ENCODE peak calls at places on chromosomes 1 and 21, in four cellular contexts. L is cardiac muscle cell; P is breast epithelium; H is naive thymus-derived CD4-positive, alpha-beta T cell. N is an unnamed sample. For H3K4me1, the result is how much of the 10 kb centered on the place peaks cover.

GRCh38 chr1:62131093-62131725 is 63.4 kb upstream of the L1TD1 start:
- DNase-seq in L (peak), P (no peak), H (peak), N (no peak)

GRCh38 chr21:45250272-45250671 is 37.4 kb downstream of the POFUT2 start:
- DNase-seq in L (no peak), P (no peak), H (no peak), N (no peak)

GRCh38 chr1:20361805-20362381 is 71.2 kb downstream of the VWA5B1 start:
- DNase-seq in P (no peak), L (peak), H (no peak), N (peak)

GRCh38 chr1:180218806-180219765 is 11.0 kb upstream of the LHX4 start:
- DNase-seq in L (no peak), P (no peak), H (no peak), N (no peak)

GRCh38 chr1:110084226-110085078 is 14.0 kb upstream of the ALX3 start:
- DNase-seq in L (peak), P (no peak), H (no peak), N (peak)

GRCh38 chr1:200213392-200213791 is 185.9 kb downstream of the NR5A2 start:
- DNase-seq in H (no peak), P (no peak), L (no peak), N (peak)

GRCh38 chr1:89771991-89772560 is 48.8 kb upstream of the LRRC8D start:
- DNase-seq in P (no peak), H (no peak), L (no peak), N (no peak)

GRCh38 chr1:6133146-6133895 is 46.8 kb downstream of the CHD5 start:
- DNase-seq in L (no peak), P (no peak), H (no peak), N (no peak)

GRCh38 chr21:25466470-25466869 is 140.8 kb downstream of the MRPL39 start:
- DNase-seq in H (no peak), P (no peak), L (no peak), N (no peak)

GRCh38 chr1:33682371-33682770 is 181.5 kb upstream of the HMGB4 start:
- DNase-seq in L (no peak), P (no peak), H (no peak), N (no peak)

GRCh38 chr1:212752256-212752933 is 39.2 kb downstream of the NSL1 start:
- DNase-seq in P (no peak), H (no peak), L (peak), N (no peak)

GRCh38 chr1:116515702-116516101 is 55.1 kb downstream of the CD58 start:
- DNase-seq in P (no peak), L (no peak), H (no peak), N (no peak)

DNA sequence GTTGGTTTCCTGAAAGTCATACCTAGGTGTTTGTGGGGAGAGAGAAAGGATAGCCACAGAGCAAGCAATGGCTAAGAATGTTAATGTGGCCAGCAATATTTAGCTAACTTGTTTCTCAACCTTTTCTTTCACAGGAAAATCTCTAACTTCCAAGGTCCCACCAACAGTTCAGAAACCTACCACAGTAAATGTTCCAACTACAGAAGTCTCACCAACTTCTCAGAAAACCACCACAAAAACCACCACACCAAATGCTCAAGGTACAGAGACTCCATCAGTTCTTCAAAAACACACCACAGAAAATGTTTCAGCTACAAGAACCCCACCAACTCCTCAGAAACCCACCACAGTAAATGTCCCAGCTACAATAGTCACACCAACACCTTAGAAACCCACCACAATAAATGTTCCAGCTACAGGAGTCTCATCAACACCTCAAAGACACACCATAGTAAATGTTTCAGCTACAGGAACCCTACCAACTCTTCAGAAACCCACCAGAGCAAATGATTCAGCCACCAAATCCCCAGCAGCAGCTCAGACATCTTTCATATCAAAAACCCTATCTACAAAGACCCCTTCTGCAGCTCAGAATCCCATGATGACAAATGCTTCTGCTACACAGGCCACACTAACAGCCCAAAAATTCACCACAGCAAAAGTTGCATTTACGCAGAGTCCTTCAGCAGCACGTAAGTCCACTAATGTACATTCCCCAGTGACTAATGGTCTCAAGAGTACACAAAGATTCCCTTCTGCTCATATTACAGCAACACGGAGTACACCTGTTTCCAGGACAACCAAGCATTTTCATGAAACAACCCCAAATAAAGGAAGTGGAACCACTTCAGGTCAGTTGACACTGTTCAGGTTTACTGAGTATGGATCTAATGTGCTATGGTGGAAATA is 15.3 kb downstream of the CD55 start:
- DNase-seq in H (peak), P (no peak), L (no peak), N (no peak)
- H3K4me1 ChIP-seq in H (under half), P (under half), L (under half), N (under half)

GRCh38 chr1:84603223-84603622 is 29.0 kb upstream of the CTBS start:
- DNase-seq in H (no peak), P (no peak), L (peak), N (no peak)

GRCh38 chr1:84600796-84601195 is 26.6 kb upstream of the CTBS start:
- DNase-seq in H (no peak), P (no peak), L (no peak), N (no peak)

GRCh38 chr1:84605157-84605556 is 30.9 kb upstream of the CTBS start:
- DNase-seq in H (no peak), P (no peak), L (no peak), N (no peak)

GRCh38 chr1:84606977-84607376 is 32.7 kb upstream of the CTBS start:
- DNase-seq in P (no peak), L (no peak), H (no peak), N (no peak)

DNA sequence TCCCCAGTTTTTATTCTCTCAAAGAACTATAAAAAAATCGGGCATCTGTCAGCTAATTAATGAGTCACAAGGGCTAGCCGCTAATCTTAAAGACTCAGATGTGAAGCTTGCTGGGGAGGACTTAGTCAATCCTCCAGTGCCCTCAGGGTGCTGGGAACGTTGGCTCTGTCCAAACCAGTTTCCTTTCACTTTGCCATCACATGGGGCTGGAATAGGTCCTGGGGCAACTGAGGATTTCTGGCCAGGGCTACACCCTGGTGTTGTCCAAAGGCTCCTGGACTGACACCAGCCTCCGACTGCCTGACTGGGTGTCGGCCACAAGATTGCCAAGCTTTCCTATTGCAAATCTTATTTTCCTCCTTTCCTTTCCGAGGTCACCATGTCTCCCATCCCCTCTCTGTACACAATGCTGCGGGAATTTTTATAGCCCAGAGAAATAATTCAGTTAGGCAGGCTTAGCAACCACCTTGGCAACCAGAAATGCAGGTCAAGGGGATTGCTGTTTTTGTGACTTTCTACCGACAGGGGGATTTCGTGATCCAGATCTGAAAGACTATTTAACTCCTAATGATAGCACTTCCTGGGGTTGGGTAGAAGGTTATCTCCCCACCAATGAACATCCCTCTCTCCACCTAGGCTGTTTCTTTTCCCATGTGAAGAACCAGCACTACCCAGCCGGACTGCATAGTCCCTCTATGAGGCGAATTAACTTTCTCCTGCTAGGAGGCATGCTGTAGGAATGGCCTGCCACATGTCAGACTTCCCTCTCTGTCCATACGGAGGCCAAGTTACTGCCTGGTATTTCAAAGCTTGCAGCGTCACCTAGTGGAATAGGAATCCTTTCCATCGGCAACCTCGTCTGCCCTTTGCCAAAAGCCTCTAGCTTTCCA is 29.9 kb upstream of the CTBS start:
- DNase-seq in H (no peak), L (peak), P (peak), N (peak)
- H3K4me3 ChIP-seq in H (no peak), L (no peak), P (peak), N (peak)

GRCh38 chr1:18945401-18945849 is 11.1 kb downstream of the IFFO2 start:
- DNase-seq in L (peak), H (no peak), P (no peak), N (peak)

GRCh38 chr1:18946550-18947381 is 9.7 kb downstream of the IFFO2 start:
- DNase-seq in L (no peak), H (no peak), P (no peak), N (no peak)

GRCh38 chr1:18948048-18948912 is 8.2 kb downstream of the IFFO2 start:
- DNase-seq in L (peak), P (no peak), H (peak), N (no peak)

GRCh38 chr1:18948913-18949688 is 7.4 kb downstream of the IFFO2 start:
- DNase-seq in H (no peak), L (peak), P (no peak), N (peak)

DNA sequence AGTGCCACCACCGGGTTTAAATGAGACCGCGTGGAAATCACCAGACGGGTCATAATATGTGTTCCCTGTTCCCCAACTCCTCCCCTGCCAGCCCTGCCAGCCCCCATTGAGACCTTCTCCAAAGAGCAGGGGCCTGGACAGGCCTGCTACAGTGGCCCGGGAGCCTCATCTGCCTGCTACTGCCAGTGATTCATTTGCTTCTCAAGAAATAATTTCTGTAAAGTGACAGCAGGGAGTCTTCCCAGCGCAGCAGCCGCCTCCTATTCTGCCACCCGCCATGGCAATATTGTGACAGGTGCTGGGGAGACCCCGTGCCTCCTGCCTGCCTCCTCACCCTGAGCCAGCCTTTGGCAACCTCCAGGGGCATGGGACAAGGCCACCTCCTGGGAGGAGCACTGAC is 8.9 kb downstream of the IFFO2 start:
- DNase-seq in P (no peak), L (no peak), H (no peak), N (no peak)
- H3K27ac ChIP-seq in P (peak), L (peak), H (peak), N (no peak)

GRCh38 chr1:8866792-8867415 is 11.6 kb downstream of the ENO1 start:
- DNase-seq in P (no peak), L (no peak), H (no peak), N (no peak)

GRCh38 chr1:8870118-8870517 is 8.4 kb downstream of the ENO1 start:
- DNase-seq in H (no peak), L (no peak), P (no peak), N (no peak)

GRCh38 chr1:8866173-8866791 is 12.2 kb downstream of the ENO1 start:
- DNase-seq in P (no peak), H (no peak), L (no peak), N (no peak)

GRCh38 chr1:8870605-8871538 is 7.6 kb downstream of the ENO1 start:
- DNase-seq in P (no peak), H (no peak), L (no peak), N (no peak)

DNA sequence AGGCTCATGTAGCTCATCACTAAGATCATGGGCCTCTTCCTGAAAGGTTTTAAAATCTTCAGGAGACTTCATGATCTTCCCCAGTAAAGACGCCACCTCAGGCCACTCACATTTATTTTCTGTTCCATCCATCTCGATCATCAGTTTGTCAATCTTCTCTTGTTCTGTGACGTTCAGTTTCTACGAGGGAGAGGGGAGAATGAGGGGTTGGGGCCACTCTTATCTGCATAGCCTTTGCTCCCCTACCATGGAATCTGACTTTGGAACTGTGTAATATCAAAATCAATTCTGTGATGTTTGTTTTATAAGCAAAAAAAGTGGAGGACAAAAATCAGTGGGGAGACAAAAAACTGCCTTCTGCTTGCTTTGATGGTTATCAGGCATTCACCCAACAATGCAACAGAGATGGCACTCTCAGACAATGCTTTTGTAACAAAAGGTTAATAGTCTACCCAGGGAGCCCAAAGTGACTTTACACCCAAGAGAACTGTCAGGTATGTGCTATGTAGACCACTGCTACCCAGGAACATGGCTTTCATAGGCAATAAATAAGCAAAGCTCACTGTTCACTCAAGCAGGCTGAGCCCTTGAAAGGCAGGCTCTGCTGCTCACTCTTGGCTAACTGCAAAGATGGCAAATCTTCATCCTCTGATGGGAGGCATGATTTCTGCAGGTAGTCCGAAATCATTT is 10.5 kb downstream of the ENO1 start:
- DNase-seq in L (no peak), P (no peak), H (no peak), N (no peak)
- H3K4me1 ChIP-seq in L (under half), P (under half), H (under half), N (under half)

GRCh38 chr1:204359474-204360255 is at the start of gene PLEKHA6:
- DNase-seq in H (no peak), L (peak), P (no peak), N (peak)
- H3K4me3 ChIP-seq in H (no peak), L (peak), P (no peak), N (no peak)

DNA sequence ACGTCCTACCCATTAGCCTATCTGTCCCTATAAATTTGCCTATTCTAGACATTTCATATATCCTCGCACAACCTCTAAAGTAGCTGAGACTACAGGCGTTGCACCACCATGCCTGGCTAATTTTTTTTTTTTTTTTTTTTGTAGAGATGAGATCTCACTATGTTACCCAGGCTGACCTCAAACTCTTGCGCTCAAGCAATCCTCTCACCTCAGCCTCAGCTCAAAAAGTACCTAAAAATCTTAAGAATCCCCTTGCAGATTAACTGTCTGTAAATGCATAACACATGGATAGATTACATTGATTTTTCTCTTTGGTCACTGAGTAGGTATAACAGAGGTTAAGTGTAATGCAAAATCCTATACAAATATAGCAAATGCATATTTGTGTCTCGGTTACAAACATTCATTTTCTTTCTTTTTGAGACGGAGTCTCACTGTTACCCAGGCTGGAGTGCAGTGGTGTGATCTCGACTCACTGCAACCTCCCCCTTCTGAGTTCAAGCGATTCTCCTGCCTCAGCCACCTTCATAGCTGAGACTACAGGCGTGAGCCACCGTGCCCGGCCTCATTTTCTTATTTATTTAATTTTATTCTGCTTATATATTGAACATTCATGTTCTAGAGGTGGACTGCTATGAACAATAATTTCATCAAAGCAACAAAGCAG is 2.3 kb downstream of the HORMAD1 start:
- DNase-seq in H (no peak), L (no peak), P (no peak), N (no peak)
- H3K27ac ChIP-seq in H (no peak), L (no peak), P (no peak), N (no peak)

GRCh38 chr1:31744165-31744888 is 19.8 kb downstream of the ADGRB2 start:
- DNase-seq in L (no peak), H (no peak), P (no peak), N (no peak)

GRCh38 chr1:31747304-31747703 is 16.8 kb downstream of the ADGRB2 start:
- DNase-seq in L (no peak), H (no peak), P (no peak), N (no peak)

GRCh38 chr1:31746687-31747086 is 17.5 kb downstream of the ADGRB2 start:
- DNase-seq in H (no peak), P (no peak), L (no peak), N (no peak)

GRCh38 chr1:31745071-31745897 is 18.9 kb downstream of the ADGRB2 start:
- DNase-seq in H (no peak), P (no peak), L (peak), N (peak)

DNA sequence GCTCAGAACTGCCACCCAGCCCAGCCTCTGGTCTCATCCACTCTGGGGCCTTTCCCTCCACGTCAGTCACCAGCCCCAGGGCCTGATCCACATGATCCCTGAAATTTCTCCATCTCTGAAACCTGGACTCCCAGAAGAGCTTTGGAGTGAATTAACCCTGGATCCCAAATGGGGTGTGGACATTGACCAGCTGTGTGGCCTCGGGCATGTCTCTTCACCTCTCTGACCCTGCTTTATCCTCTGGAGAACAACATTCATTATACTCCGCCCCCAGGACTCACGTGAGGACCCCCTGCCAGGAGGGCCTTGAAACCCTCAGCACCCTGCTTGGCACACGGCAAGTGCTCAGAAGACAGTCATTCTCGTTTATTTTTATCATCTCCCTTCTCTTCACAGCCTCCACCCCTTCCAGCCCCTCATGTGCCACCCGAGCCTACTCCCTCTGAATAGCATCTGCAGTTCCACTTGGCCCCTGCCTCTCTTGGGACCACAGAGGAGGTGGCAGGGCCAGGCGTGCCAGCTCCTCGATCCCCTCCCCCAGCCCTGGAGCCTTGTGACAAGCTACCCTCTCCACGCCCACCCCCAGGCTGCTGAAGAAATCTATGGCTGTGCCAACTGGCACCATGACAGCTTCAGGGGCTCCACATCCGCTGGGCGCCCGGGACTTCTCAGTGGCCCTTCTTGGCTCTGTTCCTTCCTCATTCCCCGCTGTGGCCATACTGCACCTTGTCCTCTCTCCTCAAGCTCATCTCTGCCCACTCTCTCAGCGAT is 18.1 kb downstream of the ADGRB2 start:
- DNase-seq in L (no peak), H (no peak), P (no peak), N (peak)
- H3K4me1 ChIP-seq in L (half or more), H (under half), P (under half), N (under half)

N was measured in right cardiac atrium.